ENCODE peak calls at places on chromosome 3, in six cellular contexts. Z is activated CD4-positive, alpha-beta T cell treated with anti-CD3 and anti-CD28 coated beads, Interleukin-2, amount 50 U/mL, for 1 hour; D is stimulated activated naive CD8-positive, alpha-beta T cell treated with anti-CD3 and anti-CD28 coated beads, Interleukin-15, amount 100 ng/mL, for 72 hours; C is kidney tubule cell; Q is EH; I is activated naive CD4-positive, alpha-beta T cell treated with anti-CD3 and anti-CD28 coated beads, Interleukin-2, amount 50 U/mL, for 72 hours. N is an unnamed sample.

GRCh38 chr3:65635661-65636060 is 403.1 kb downstream of the MAGI1 start:
- DNase-seq in Z (no peak), D (no peak), C (no peak), Q (no peak), I (no peak), N (no peak)

GRCh38 chr3:81666502-81667121 is 94.8 kb downstream of the GBE1 start:
- DNase-seq in Z (no peak), D (no peak), C (peak; percentile 17), Q (peak; percentile 45), I (no peak), N (peak; percentile 46)

GRCh38 chr3:125624341-125624740 is 29.0 kb upstream of the OSBPL11 start:
- DNase-seq in Z (no peak), D (no peak), C (peak; percentile 44), Q (peak; percentile 66), I (no peak), N (no peak)

GRCh38 chr3:64848822-64849221 is 161.0 kb upstream of the ADAMTS9 start:
- DNase-seq in Z (no peak), D (no peak), C (no peak), Q (no peak), I (no peak), N (no peak)

GRCh38 chr3:123329636-123330340 is 119.1 kb downstream of the ADCY5 start:
- DNase-seq in Z (no peak), D (no peak), C (no peak), Q (no peak), I (no peak), N (no peak)

GRCh38 chr3:169604568-169604967 is 58.9 kb downstream of the MECOM start:
- DNase-seq in Z (no peak), D (no peak), C (no peak), Q (peak; percentile 3), I (no peak), N (no peak)

GRCh38 chr3:14142567-14143270 is 17.9 kb downstream of the TMEM43 start:
- DNase-seq in Z (peak; percentile 69), D (no peak), C (no peak), Q (no peak), I (no peak), N (no peak)

GRCh38 chr3:10417849-10418248 is 87.5 kb downstream of the ATP2B2 start:
- DNase-seq in Z (no peak), D (no peak), C (peak; percentile 4), Q (peak; percentile 61), I (no peak), N (peak; percentile 14)

GRCh38 chr3:171813897-171814460 is 3.7 kb upstream of the PLD1 start:
- DNase-seq in Z (no peak), D (peak; percentile 34), C (peak; percentile 43), Q (peak; percentile 32), I (no peak), N (peak; percentile 99)

GRCh38 chr3:39443530-39443929 is 23.9 kb upstream of the MOBP start:
- DNase-seq in Z (no peak), D (no peak), C (peak; percentile 38), Q (no peak), I (no peak), N (no peak)